ENCODE peak calls at places on chromosome 5, in four cellular contexts. U, W, T and V are unnamed samples.

GRCh38 chr5:56094579-56095361 is 100.0 kb upstream of the IL6ST start:
- DNase-seq in U (no peak), T (no peak), W (no peak), V (no peak)

GRCh38 chr5:110362252-110362651 is 364.2 kb downstream of the TMEM232 start:
- DNase-seq in W (no peak), T (no peak), U (no peak), V (no peak)

GRCh38 chr5:176185133-176185733 is 53.0 kb upstream of the SIMC1 start:
- DNase-seq in U (no peak), W (no peak), T (peak), V (no peak)

GRCh38 chr5:135423158-135423925 is 23.8 kb downstream of the DCANP1 start:
- DNase-seq in U (no peak), W (no peak), T (no peak), V (no peak)

GRCh38 chr5:33691846-33692245 is 199.9 kb downstream of the ADAMTS12 start:
- DNase-seq in U (no peak), T (no peak), W (no peak), V (no peak)

GRCh38 chr5:157273131-157273556 is 7.2 kb downstream of the CYFIP2 start:
- DNase-seq in T (no peak), U (no peak), W (no peak), V (no peak)

GRCh38 chr5:128038641-128039040 is 44.9 kb upstream of the SLC12A2 start:
- DNase-seq in T (peak), W (no peak), U (peak), V (no peak)

GRCh38 chr5:123610665-123611406 is 98.9 kb downstream of the CSNK1G3 start:
- DNase-seq in W (no peak), U (peak), T (peak), V (no peak)

GRCh38 chr5:110611817-110612216 is 114.7 kb downstream of the TMEM232 start:
- DNase-seq in T (no peak), U (no peak), W (no peak), V (no peak)

GRCh38 chr5:107863125-107863524 is 192.4 kb upstream of the EFNA5 start:
- DNase-seq in T (no peak), U (no peak), W (no peak), V (no peak)

GRCh38 chr5:56282951-56283350 is 49.8 kb upstream of the ANKRD55 start:
- DNase-seq in T (no peak), W (no peak), U (no peak), V (no peak)

GRCh38 chr5:1375871-1376850 is 31.3 kb upstream of the CLPTM1L start:
- DNase-seq in W (no peak), T (no peak), U (no peak), V (no peak)

GRCh38 chr5:5421149-5421960 is 1.1 kb upstream of the ICE1 start:
- DNase-seq in W (no peak), U (no peak), T (no peak), V (no peak)

GRCh38 chr5:158958048-158958994 is 141.4 kb downstream of the EBF1 start:
- DNase-seq in T (no peak), W (no peak), U (no peak), V (no peak)

GRCh38 chr5:132385321-132386105 is 16.0 kb downstream of the SLC22A5 start:
- DNase-seq in T (peak), W (no peak), U (peak), V (no peak)

GRCh38 chr5:90602681-90603080 is 44.1 kb downstream of the ADGRV1 start:
- DNase-seq in T (no peak), U (no peak), W (no peak), V (no peak)

DNA sequence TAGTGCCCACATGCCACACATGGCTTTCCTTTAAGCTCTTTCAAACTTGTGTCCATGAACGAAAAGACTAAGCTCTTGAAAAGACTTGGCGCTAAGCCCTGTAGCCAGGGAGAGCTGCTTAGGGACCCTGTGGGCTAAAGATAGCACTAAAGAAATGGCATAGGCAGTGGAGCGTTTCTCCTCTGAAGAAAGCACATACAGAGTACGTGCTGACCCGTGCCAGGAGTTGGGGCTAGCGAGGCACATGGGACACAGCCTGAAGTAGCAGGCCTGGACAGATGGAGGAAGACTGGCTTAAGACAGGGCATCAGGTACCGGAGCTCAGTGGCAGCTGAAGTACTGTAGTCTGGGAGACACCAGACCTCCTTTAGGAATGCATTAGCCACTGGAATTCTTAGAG is 39.7 kb downstream of the ADGRV1 start:
- DNase-seq in U (peak), T (no peak), W (no peak), V (no peak)
- TF ChIP-seq CTCF in U (no peak), T (no peak), W (no peak), V (no peak)

GRCh38 chr5:58793888-58794287 is 211.0 kb downstream of the RAB3C start:
- DNase-seq in U (no peak), T (no peak), W (no peak), V (no peak)
- H3K27ac ChIP-seq in U (no peak), T (no peak), W (no peak), V (no peak)

DNA sequence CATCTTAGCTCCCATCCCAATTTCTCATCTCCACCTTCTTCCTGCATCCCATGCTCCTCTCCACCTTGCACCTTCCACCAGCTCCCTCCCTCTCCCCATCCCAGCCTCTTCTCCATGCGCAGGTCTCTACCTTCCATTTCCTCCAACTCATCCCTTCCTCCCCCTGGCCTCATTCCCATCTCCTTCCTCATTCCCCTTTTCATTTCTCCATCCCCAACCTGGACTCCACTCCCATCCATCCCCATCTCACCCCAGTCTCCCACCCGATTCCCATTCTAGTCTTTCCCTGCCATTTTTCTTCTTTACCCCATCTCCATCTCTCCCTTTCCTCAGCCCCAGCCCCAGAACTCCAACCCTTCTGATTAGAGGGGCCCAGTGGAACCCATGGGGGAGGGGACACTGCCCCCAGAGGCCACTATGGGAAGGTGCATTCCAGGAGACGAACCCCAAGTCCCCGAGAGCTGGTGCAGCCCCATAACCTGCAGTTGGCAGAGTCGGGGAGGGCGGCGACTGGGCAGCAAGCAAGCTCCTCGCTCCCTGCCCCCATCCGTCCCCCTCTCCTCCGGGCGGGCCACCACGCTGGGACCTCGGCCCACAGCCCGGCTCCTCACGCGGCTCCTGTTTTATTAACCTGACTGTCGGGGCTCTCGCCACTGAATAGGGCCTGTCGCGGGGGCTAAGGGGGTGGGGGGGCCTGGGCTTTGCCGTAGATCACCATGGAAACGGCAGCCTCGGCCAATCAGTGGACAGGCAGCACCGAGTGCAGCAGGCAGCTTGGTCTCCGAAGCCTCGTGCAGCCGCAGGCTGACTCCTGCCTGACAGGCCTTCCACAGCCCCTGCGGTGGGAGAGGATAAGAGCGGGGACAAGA is 66.7 kb downstream of the PCDH1 start:
- DNase-seq in T (peak), W (no peak), U (peak), V (no peak)
- TF ChIP-seq CTCF in T (peak), W (peak), U (peak), V (peak)

DNA sequence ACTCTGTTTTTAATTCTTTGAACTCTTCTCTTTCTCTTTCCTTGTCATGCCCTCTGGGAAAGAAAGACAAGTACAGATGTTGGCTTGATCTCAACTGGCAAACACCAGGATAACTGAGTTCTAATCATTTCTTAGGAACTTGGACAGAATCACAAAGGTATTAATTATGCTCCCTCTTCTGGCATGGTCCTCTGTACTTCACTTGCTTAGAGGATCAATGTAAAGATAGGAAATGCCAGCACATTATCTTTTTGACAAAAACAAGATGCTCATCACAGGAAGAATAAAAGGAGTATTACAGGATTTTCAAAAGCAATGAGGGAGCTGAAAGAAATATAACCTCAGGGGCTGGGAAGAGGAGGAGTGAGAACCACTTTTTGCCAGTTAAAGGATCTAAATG is 70.6 kb downstream of the LHFPL2 start:
- DNase-seq in U (no peak), W (no peak), T (no peak), V (no peak)
- H3K27ac ChIP-seq in U (peak), W (peak), T (no peak), V (peak)

DNA sequence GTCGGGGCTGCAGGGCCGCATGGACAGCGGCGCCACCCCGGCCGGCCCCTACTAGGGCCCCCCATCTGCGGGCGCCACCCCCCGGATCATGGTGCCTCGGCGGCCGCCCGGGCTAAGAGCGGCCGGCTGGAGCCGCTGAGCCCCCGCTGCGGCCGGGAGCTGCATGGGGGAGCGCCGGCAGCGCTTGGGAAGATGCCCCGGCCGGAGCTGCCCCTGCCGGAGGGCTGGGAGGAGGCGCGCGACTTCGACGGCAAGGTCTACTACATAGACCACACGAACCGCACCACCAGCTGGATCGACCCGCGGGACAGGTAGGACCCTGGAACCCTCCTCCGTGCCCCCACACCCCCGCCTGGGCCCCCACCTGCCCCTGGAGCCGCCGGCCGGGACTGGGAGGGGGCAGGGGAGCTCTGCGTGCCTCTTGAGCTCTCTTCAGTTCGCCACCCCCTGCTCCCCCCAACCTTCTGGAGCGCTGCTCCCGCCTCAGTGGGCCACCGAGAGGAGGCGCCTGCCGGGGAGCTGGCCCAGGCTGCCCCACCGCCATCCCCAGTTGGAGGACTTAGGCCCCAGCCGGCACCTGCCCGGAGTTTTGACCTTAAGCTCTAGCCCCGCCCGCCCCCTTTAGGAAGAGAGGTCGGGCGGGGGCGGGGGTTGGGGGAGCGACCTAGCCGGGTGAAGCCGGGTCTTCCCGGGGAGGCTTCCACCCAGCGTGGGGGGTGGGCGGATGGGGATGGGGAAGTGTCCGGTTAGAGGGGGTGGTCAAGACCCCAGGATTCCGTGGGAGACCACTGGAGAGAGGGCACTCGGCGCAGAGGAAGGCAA is 727 bp downstream of the WWC1 start:
- DNase-seq in U (no peak), T (peak), W (no peak), V (no peak)
- TF ChIP-seq CTCF in U (no peak), T (no peak), W (no peak), V (no peak)

GRCh38 chr5:151678713-151679112 is 8.0 kb downstream of the SPARC start:
- DNase-seq in T (no peak), W (no peak), U (no peak), V (no peak)
- H3K27ac ChIP-seq in T (no peak), W (peak), U (peak), V (peak)

GRCh38 chr5:95846554-95847260 is 24.2 kb upstream of the GLRX start:
- DNase-seq in W (peak), T (peak), U (peak), V (peak)

GRCh38 chr5:95848701-95849100 is 26.2 kb upstream of the GLRX start:
- DNase-seq in T (no peak), W (no peak), U (no peak), V (peak)

GRCh38 chr5:95850391-95850894 is 27.9 kb upstream of the GLRX start:
- DNase-seq in W (no peak), U (no peak), T (no peak), V (peak)

GRCh38 chr5:95845401-95845800 is 22.9 kb upstream of the GLRX start:
- DNase-seq in W (no peak), U (no peak), T (no peak), V (peak)

DNA sequence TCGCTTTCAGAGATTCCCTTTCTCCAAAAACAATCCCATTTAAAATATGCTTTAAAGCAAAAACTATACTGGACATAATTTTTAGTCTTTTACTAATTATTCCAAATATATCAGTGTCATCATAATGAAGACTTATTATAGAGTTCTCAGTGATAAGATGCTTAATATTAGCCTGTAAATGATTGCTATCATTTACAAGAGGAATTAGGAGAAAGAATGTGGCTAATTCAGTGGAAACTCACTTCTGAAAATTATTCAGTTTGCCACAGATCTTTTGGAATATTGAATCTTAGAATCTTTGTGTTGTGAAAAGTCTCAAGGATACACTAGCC is 24.7 kb upstream of the GLRX start:
- DNase-seq in W (no peak), T (no peak), U (no peak), V (no peak)
- TF ChIP-seq CTCF in W (no peak), T (peak), U (no peak), V (peak)